ENCODE peak calls at places on chromosome 6, in six cellular contexts. P is fibroblast of villous mesenchyme; J is fibroblast of the conjunctiva; G is amniotic stem cell; L is activated T-cell treated with anti-CD3 and anti-CD28 coated beads, Interleukin-2, amount 50 U/mL, for 48 hours; Z is stimulated activated CD4-positive, alpha-beta T cell treated with anti-CD3 and anti-CD28 coated beads, Interleukin-1b, Interleukin-23, amount 100 ng/mL, for 24 hours. T is an unnamed sample.

GRCh38 chr6:30685977-30686907 is at the start of gene PPP1R18:
- DNase-seq in P (peak), J (no peak), G (no peak), L (peak), Z (peak), T (peak)

GRCh38 chr6:38221236-38221635 is 401.7 kb downstream of the ZFAND3 start:
- DNase-seq in P (no peak), J (no peak), G (no peak), L (no peak), Z (no peak), T (no peak)

GRCh38 chr6:105372862-105373182 is 30.1 kb downstream of the PREP start:
- DNase-seq in P (no peak), J (no peak), G (no peak), L (no peak), Z (no peak), T (no peak)

GRCh38 chr6:42136508-42137191 is 5.8 kb downstream of the C6orf132 start:
- DNase-seq in P (peak), J (no peak), G (no peak), L (peak), Z (peak), T (peak)

GRCh38 chr6:90425161-90425641 is 128.6 kb upstream of the BACH2 start:
- DNase-seq in P (no peak), J (no peak), G (no peak), L (no peak), Z (no peak), T (no peak)

GRCh38 chr6:147158881-147159280 is 45.3 kb upstream of the STXBP5 start:
- DNase-seq in P (no peak), J (no peak), G (no peak), L (no peak), Z (no peak), T (no peak)

GRCh38 chr6:36850001-36850400 is 10.8 kb upstream of the CPNE5 start:
- DNase-seq in P (no peak), J (no peak), G (no peak), L (no peak), Z (no peak), T (peak)

GRCh38 chr6:41469156-41469950 is 76.8 kb upstream of the FOXP4 start:
- DNase-seq in P (no peak), J (no peak), G (no peak), L (no peak), Z (no peak), T (peak)

GRCh38 chr6:132481189-132481588 is 31.7 kb downstream of the STX7 start:
- DNase-seq in P (no peak), J (no peak), G (no peak), L (no peak), Z (no peak), T (no peak)

GRCh38 chr6:147820520-147820919 is 312.0 kb downstream of the SAMD5 start:
- DNase-seq in P (no peak), J (no peak), G (no peak), L (no peak), Z (no peak), T (no peak)

GRCh38 chr6:45710304-45710821 is 305.3 kb downstream of the CLIC5 start:
- DNase-seq in P (peak), J (no peak), G (no peak), L (peak), Z (peak), T (no peak)

GRCh38 chr6:41527721-41528408 is 18.3 kb upstream of the FOXP4 start:
- DNase-seq in P (peak), J (no peak), G (no peak), L (no peak), Z (no peak), T (peak)

GRCh38 chr6:74731204-74731603 is 474.6 kb downstream of the COL12A1 start:
- DNase-seq in P (peak), J (no peak), G (peak), L (no peak), Z (no peak), T (no peak)

GRCh38 chr6:73062121-73062520 is 163.2 kb downstream of the KHDC1L start:
- DNase-seq in P (no peak), J (no peak), G (no peak), L (no peak), Z (no peak), T (no peak)

GRCh38 chr6:11354019-11354418 is 121.6 kb upstream of the NEDD9 start:
- DNase-seq in P (peak), J (no peak), G (peak), L (peak), Z (peak), T (no peak)

GRCh38 chr6:31379850-31380249 is 22.9 kb upstream of the HLA-B start:
- DNase-seq in P (no peak), J (no peak), G (no peak), L (no peak), Z (no peak), T (no peak)

GRCh38 chr6:35485402-35485877 is 11.4 kb downstream of the TEAD3 start:
- DNase-seq in P (peak), J (no peak), G (no peak), L (no peak), Z (no peak), T (peak)

GRCh38 chr6:35911871-35912653 is 8.8 kb downstream of the SRPK1 start:
- DNase-seq in P (peak), J (no peak), G (no peak), L (no peak), Z (no peak), T (no peak)

GRCh38 chr6:140062042-140063041 is 687.9 kb upstream of the CITED2 start:
- DNase-seq in P (peak), J (peak), G (peak), L (no peak), Z (no peak), T (peak)

GRCh38 chr6:113859349-113860164 is 2.4 kb downstream of the MARCKS start:
- DNase-seq in P (peak), J (no peak), G (no peak), L (no peak), Z (no peak), T (peak)

GRCh38 chr6:128963561-128963960 is 80.6 kb downstream of the LAMA2 start:
- DNase-seq in P (peak), J (no peak), G (no peak), L (no peak), Z (no peak), T (no peak)

GRCh38 chr6:41040101-41040910 is 1.3 kb upstream of the UNC5CL start:
- DNase-seq in P (no peak), J (no peak), G (no peak), L (no peak), Z (no peak), T (no peak)

GRCh38 chr6:56953597-56954388 is 1.1 kb upstream of the BEND6 start:
- DNase-seq in P (peak), J (no peak), G (no peak), L (peak), Z (no peak), T (peak)

GRCh38 chr6:119333707-119334295 is 15.8 kb downstream of the MAN1A1 start:
- DNase-seq in P (no peak), J (no peak), G (no peak), L (no peak), Z (no peak), T (peak)

GRCh38 chr6:146700078-146700686 is 101.4 kb downstream of the ADGB start:
- DNase-seq in P (peak), J (peak), G (peak), L (peak), Z (peak), T (peak)

GRCh38 chr6:15264412-15264811 is 18.5 kb downstream of the JARID2 start:
- DNase-seq in P (no peak), J (no peak), G (no peak), L (no peak), Z (no peak), T (no peak)

GRCh38 chr6:159608961-159609673 is 83.9 kb downstream of the SOD2 start:
- DNase-seq in P (peak), J (no peak), G (no peak), L (peak), Z (no peak), T (peak)

GRCh38 chr6:2369606-2370005 is 124.2 kb upstream of the GMDS start:
- DNase-seq in P (no peak), J (no peak), G (no peak), L (no peak), Z (no peak), T (no peak)

GRCh38 chr6:40888456-40888990 is 150.5 kb downstream of the UNC5CL start:
- DNase-seq in P (no peak), J (no peak), G (no peak), L (no peak), Z (no peak), T (peak)

GRCh38 chr6:95087394-95088097 is 489.8 kb upstream of the MANEA start:
- DNase-seq in P (peak), J (peak), G (no peak), L (no peak), Z (no peak), T (peak)

GRCh38 chr6:52454556-52454955 is 34.4 kb downstream of the EFHC1 start:
- DNase-seq in P (no peak), J (no peak), G (no peak), L (no peak), Z (no peak), T (no peak)

GRCh38 chr6:134117409-134117808 is 65.0 kb upstream of the SLC2A12 start:
- DNase-seq in P (no peak), J (no peak), G (no peak), L (no peak), Z (no peak), T (no peak)

GRCh38 chr6:37684801-37685200 is 12.9 kb downstream of the MDGA1 start:
- DNase-seq in P (no peak), J (no peak), G (no peak), L (no peak), Z (no peak), T (no peak)

GRCh38 chr6:75755704-75756103 is 6.7 kb downstream of the MYO6 start:
- DNase-seq in P (peak), J (no peak), G (no peak), L (no peak), Z (no peak), T (no peak)

GRCh38 chr6:142842423-142843261 is 102.3 kb downstream of the HIVEP2 start:
- DNase-seq in P (peak), J (no peak), G (no peak), L (no peak), Z (peak), T (no peak)

GRCh38 chr6:89301586-89302194 is 13.4 kb downstream of the GABRR2 start:
- DNase-seq in P (no peak), J (no peak), G (no peak), L (no peak), Z (no peak), T (no peak)

T was measured in NCI-H82.